ENCODE peak calls at places on chromosomes 5 and 9, in ten cellular contexts. K is RWPE1, X is GM20000, Q is PC-3, B is A673, U is fibroblast of mammary gland, V is astrocyte, O is GM12865, M is breast epithelium, T is GM12864. Y is an unnamed sample.

GRCh38 chr9:69502671-69503301 is 169.4 kb downstream of the APBA1 start:
- DNase-seq in K (peak), X (no peak), Q (peak), B (no peak), U (peak), V (peak), O (no peak), M (no peak), T (no peak), Y (no peak)

GRCh38 chr5:174723979-174724483 is 351 bp upstream of the MSX2 start:
- DNase-seq in K (peak), X (no peak), Q (peak), B (no peak), U (peak), V (no peak), O (no peak), M (no peak), T (no peak), Y (no peak)

GRCh38 chr5:1068204-1068894 is 43.5 kb downstream of the SLC12A7 start:
- DNase-seq in K (no peak), X (no peak), Q (no peak), B (no peak), U (no peak), V (no peak), O (no peak), M (no peak), T (no peak), Y (no peak)

GRCh38 chr9:121830441-121831140 is 179.2 kb downstream of the DAB2IP start:
- DNase-seq in K (no peak), X (no peak), Q (no peak), B (no peak), U (no peak), V (no peak), O (no peak), M (no peak), T (no peak), Y (peak)

GRCh38 chr5:35656721-35657120 is 39.1 kb downstream of the SPEF2 start:
- DNase-seq in K (no peak), X (no peak), Q (no peak), B (no peak), U (no peak), V (peak), O (no peak), M (no peak), T (no peak), Y (no peak)

GRCh38 chr5:145975361-145976066 is 39.1 kb downstream of the SH3RF2 start:
- DNase-seq in K (peak), X (no peak), Q (peak), B (no peak), U (peak), V (peak), O (peak), M (no peak), T (no peak), Y (no peak)

GRCh38 chr5:23727271-23727670 is 219.9 kb downstream of the PRDM9 start:
- DNase-seq in K (peak), X (no peak), Q (no peak), B (no peak), U (no peak), V (no peak), O (no peak), M (no peak), T (no peak), Y (no peak)

GRCh38 chr5:73623929-73624404 is 2.0 kb upstream of the ARHGEF28 start:
- DNase-seq in K (no peak), X (no peak), Q (no peak), B (no peak), U (no peak), V (no peak), O (peak), M (no peak), T (no peak), Y (no peak)

GRCh38 chr9:135570456-135570855 is 8.9 kb downstream of the PAEP start:
- DNase-seq in K (no peak), X (no peak), Q (no peak), B (no peak), U (no peak), V (no peak), O (no peak), M (no peak), T (no peak), Y (no peak)

GRCh38 chr5:88689662-88690351 is 193.2 kb downstream of the MEF2C start:
- DNase-seq in K (no peak), X (no peak), Q (no peak), B (no peak), U (no peak), V (peak), O (no peak), M (no peak), T (no peak), Y (no peak)

GRCh38 chr9:15693701-15694100 is 140.9 kb downstream of the CCDC171 start:
- DNase-seq in K (no peak), X (no peak), Q (no peak), B (no peak), U (no peak), V (no peak), O (no peak), M (no peak), T (no peak), Y (no peak)

GRCh38 chr9:33267368-33267767 is 2.5 kb downstream of the CHMP5 start:
- DNase-seq in K (no peak), X (no peak), Q (no peak), B (no peak), U (no peak), V (no peak), O (no peak), M (no peak), T (no peak), Y (no peak)

GRCh38 chr9:34610434-34611206 is 1.3 kb downstream of the RPP25L start:
- DNase-seq in K (no peak), X (no peak), Q (no peak), B (no peak), U (no peak), V (no peak), O (no peak), M (no peak), T (no peak), Y (no peak)

GRCh38 chr9:130328349-130328801 is 62.8 kb downstream of the HMCN2 start:
- DNase-seq in K (no peak), X (no peak), Q (no peak), B (no peak), U (peak), V (peak), O (no peak), M (peak), T (no peak), Y (no peak)

GRCh38 chr9:83299556-83299955 is 236.6 kb upstream of the RASEF start:
- DNase-seq in K (peak), X (no peak), Q (peak), B (no peak), U (peak), V (peak), O (no peak), M (no peak), T (no peak), Y (no peak)

GRCh38 chr5:78361226-78361993 is 993 bp downstream of the SCAMP1 start:
- DNase-seq in K (peak), X (peak), Q (peak), B (peak), U (peak), V (peak), O (peak), M (peak), T (no peak), Y (no peak)

GRCh38 chr9:135703726-135704125 is 1.7 kb downstream of the KCNT1 start:
- DNase-seq in K (no peak), X (no peak), Q (no peak), B (no peak), U (no peak), V (no peak), O (no peak), M (no peak), T (no peak), Y (no peak)

GRCh38 chr9:112489876-112490661 is 3.4 kb downstream of the KIAA1958 start:
- DNase-seq in K (no peak), X (no peak), Q (no peak), B (peak), U (no peak), V (peak), O (no peak), M (no peak), T (no peak), Y (no peak)

GRCh38 chr5:14157494-14157782 is 14.3 kb downstream of the TRIO start:
- DNase-seq in K (no peak), X (no peak), Q (no peak), B (no peak), U (no peak), V (no peak), O (no peak), M (no peak), T (no peak), Y (no peak)

GRCh38 chr5:53902524-53902923 is 342.1 kb downstream of the NDUFS4 start:
- DNase-seq in K (no peak), X (no peak), Q (no peak), B (no peak), U (no peak), V (no peak), O (no peak), M (no peak), T (no peak), Y (no peak)

GRCh38 chr9:137301086-137301947 is 754 bp downstream of the NRARP start:
- DNase-seq in K (no peak), X (peak), Q (peak), B (peak), U (peak), V (peak), O (peak), M (no peak), T (no peak), Y (no peak)

GRCh38 chr5:27083763-27084420 is 45.5 kb upstream of the CDH9 start:
- DNase-seq in K (no peak), X (no peak), Q (no peak), B (no peak), U (no peak), V (peak), O (no peak), M (no peak), T (no peak), Y (no peak)

GRCh38 chr9:127136880-127137639 is 14.6 kb upstream of the ANGPTL2 start:
- DNase-seq in K (no peak), X (no peak), Q (no peak), B (no peak), U (no peak), V (no peak), O (no peak), M (no peak), T (no peak), Y (peak)

GRCh38 chr9:131719262-131719908 is 20.5 kb downstream of the RAPGEF1 start:
- DNase-seq in K (no peak), X (no peak), Q (no peak), B (no peak), U (no peak), V (no peak), O (peak), M (no peak), T (no peak), Y (no peak)

GRCh38 chr9:33818167-33818831 is 1.3 kb downstream of the UBE2R2 start:
- DNase-seq in K (no peak), X (peak), Q (peak), B (no peak), U (no peak), V (no peak), O (peak), M (peak), T (no peak), Y (no peak)

GRCh38 chr9:1979815-1980367 is 35.3 kb upstream of the SMARCA2 start:
- DNase-seq in K (no peak), X (no peak), Q (no peak), B (no peak), U (peak), V (peak), O (no peak), M (peak), T (no peak), Y (no peak)

GRCh38 chr5:174817610-174818009 is 93.2 kb downstream of the MSX2 start:
- DNase-seq in K (no peak), X (no peak), Q (no peak), B (no peak), U (no peak), V (no peak), O (no peak), M (no peak), T (no peak), Y (no peak)

GRCh38 chr5:3980146-3980545 is 384.5 kb downstream of the IRX1 start:
- DNase-seq in K (no peak), X (no peak), Q (no peak), B (no peak), U (no peak), V (no peak), O (no peak), M (no peak), T (no peak), Y (no peak)

GRCh38 chr9:138067594-138068367 is 190.2 kb downstream of the CACNA1B start:
- DNase-seq in K (no peak), X (no peak), Q (no peak), B (no peak), U (no peak), V (no peak), O (no peak), M (peak), T (no peak), Y (peak)

GRCh38 chr9:89676281-89676680 is 71.5 kb downstream of the GADD45G start:
- DNase-seq in K (peak), X (no peak), Q (no peak), B (no peak), U (no peak), V (no peak), O (no peak), M (no peak), T (no peak), Y (no peak)

GRCh38 chr5:113178073-113178779 is 201.6 kb downstream of the DCP2 start:
- DNase-seq in K (no peak), X (no peak), Q (no peak), B (no peak), U (no peak), V (no peak), O (no peak), M (no peak), T (no peak), Y (no peak)

GRCh38 chr9:94881023-94881422 is 154.5 kb downstream of the AOPEP start:
- DNase-seq in K (no peak), X (no peak), Q (no peak), B (no peak), U (no peak), V (peak), O (no peak), M (no peak), T (no peak), Y (no peak)

GRCh38 chr5:172144291-172144815 is 43.7 kb downstream of the STK10 start:
- DNase-seq in K (no peak), X (peak), Q (no peak), B (peak), U (no peak), V (no peak), O (peak), M (no peak), T (no peak), Y (no peak)

GRCh38 chr5:147565524-147565923 is 55.7 kb upstream of the DPYSL3 start:
- DNase-seq in K (peak), X (no peak), Q (peak), B (peak), U (peak), V (peak), O (no peak), M (no peak), T (no peak), Y (no peak)

GRCh38 chr9:125241000-125241862 is at the start of gene HSPA5:
- DNase-seq in K (peak), X (peak), Q (peak), B (peak), U (peak), V (peak), O (peak), M (peak), T (peak), Y (peak)
- TF ChIP-seq CTCF in K (no peak), X (no peak), Q (no peak), B (peak), U (no peak), V (no peak), O (no peak), M (peak), T (no peak), Y (peak)

GRCh38 chr5:180090098-180090768 is 18.7 kb upstream of the RNF130 start:
- DNase-seq in K (peak), X (peak), Q (peak), B (peak), U (peak), V (peak), O (peak), M (peak), T (no peak), Y (peak)
- TF ChIP-seq CTCF in K (peak), X (peak), Q (peak), B (peak), U (peak), V (peak), O (peak), M (peak), T (peak), Y (peak)

GRCh38 chr5:142056831-142057696 is 44.2 kb upstream of the GNPDA1 start:
- DNase-seq in K (no peak), X (no peak), Q (peak), B (peak), U (no peak), V (no peak), O (no peak), M (no peak), T (no peak), Y (peak)

GRCh38 chr5:142063376-142063775 is 45.2 kb upstream of the NDFIP1 start:
- DNase-seq in K (no peak), X (no peak), Q (no peak), B (no peak), U (no peak), V (no peak), O (no peak), M (no peak), T (no peak), Y (no peak)

GRCh38 chr5:142057697-142058056 is 44.9 kb upstream of the GNPDA1 start:
- DNase-seq in K (peak), X (no peak), Q (peak), B (no peak), U (no peak), V (no peak), O (no peak), M (no peak), T (no peak), Y (no peak)

GRCh38 chr5:142063878-142064331 is 44.7 kb upstream of the NDFIP1 start:
- DNase-seq in K (no peak), X (no peak), Q (no peak), B (peak), U (peak), V (peak), O (no peak), M (no peak), T (no peak), Y (peak)

DNA sequence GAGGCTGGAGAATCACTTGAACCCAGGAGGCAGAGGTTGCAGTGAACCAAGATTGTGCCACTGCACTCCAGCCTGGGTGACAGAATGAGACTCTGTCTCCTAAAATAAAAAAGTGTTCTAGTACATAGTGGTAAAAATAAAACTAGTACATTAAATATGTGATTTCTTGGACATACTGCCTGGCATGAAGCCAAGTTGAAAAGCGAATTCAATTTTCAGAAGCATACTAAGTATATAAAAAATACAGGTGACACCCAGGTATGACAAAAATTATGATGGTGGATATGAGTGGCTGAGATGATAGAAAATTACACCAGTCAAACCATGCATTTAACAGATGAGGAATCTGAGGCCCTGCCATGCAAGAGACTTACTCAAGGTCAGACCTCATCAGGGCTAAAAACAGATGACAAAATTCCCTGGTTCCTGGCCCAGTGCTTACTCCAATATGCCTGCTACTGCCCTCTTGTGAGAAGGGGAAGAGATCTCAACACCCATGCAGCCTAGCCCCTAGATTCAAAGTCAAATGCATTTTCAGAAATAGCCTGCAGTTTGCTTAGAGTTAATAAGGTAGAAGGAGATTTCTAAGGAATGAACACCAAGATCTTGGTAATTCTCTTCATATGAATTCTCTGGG is 46.6 kb upstream of the GNPDA1 start:
- DNase-seq in K (no peak), X (no peak), Q (peak), B (peak), U (peak), V (no peak), O (no peak), M (no peak), T (no peak), Y (no peak)
- TF ChIP-seq CTCF in K (no peak), X (no peak), Q (no peak), B (peak), U (peak), V (no peak), O (no peak), M (no peak), T (no peak), Y (no peak)

DNA sequence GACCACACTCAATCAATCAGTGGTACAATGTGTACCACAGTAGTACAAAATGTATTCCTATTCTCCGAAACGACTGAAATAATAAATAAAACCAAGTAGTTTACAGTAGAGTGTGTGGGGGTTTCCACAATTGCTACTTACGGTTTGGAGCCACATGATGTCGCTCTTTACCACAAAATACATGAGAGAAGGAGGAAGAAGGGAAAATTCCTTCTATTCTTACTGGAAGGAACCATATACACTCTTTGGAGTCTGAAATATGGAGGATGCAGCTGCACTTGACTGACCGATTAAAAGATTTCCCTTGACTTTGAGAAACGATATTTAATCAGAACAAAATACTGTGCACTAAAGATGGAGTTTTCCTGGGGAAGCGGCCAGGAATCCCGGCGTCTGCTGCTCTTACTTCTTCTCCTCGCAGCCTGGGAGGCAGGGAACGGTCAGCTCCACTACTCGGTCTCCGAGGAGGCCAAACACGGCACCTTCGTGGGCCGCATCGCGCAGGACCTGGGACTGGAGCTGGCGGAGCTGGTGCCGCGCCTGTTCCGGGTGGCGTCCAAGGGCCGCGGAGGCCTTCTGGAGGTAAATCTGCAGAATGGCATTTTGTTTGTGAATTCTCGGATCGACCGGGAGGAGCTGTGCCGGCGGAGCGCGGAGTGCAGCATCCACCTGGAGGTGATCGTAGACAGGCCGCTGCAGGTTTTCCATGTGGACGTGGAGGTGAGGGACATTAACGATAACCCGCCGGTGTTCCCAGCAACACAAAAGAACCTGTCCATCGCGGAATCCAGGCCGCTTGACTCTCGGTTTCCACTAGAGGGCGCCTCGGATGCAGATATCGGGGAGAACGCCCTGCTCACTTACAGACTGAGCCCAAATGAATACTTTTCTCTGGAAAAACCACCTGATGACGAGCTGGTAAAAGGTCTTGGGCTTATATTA is at the start of gene PCDHA4:
- DNase-seq in K (no peak), X (no peak), Q (peak), B (peak), U (peak), V (no peak), O (no peak), M (no peak), T (no peak), Y (peak)
- TF ChIP-seq CTCF in K (no peak), X (no peak), Q (peak), B (peak), U (peak), V (peak), O (no peak), M (peak), T (peak), Y (peak)

DNA sequence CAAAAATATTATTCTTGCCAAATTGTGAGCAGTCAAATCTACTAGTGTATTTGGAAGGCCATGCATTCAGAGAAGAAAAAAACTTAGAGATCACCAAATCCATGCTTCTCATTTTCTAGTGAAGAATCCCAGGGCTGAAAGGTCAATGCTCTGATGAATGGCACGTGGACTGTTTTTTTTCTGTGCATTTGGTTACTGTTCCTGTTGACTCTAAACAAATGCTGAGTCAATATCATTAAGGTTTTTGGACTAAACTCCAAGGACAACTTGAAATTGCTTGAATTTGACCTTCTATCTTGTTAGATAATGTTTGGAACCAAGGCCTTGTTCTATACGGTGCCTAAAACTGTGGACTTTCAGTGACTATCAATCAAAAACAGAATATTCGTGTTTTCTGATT is 142.2 kb downstream of the OSTF1 start:
- DNase-seq in K (no peak), X (no peak), Q (no peak), B (no peak), U (no peak), V (no peak), O (no peak), M (no peak), T (no peak), Y (no peak)
- TF ChIP-seq CTCF in K (no peak), X (no peak), Q (no peak), B (no peak), U (no peak), V (no peak), O (no peak), M (no peak), T (no peak), Y (no peak)